ENCODE peak calls at places on chromosomes 13 and 19, in five cellular contexts. One of them, this sample, is unnamed.
A peak's percentile ranks its signal among the peaks of the same experiment; 100 is the strongest.

GRCh38 chr13:25172303-25172630 is 179 bp upstream of the AMER2 start:
- DNase-seq in PC-3: no peak
- DNase-seq in GM23248: no peak
- DNase-seq in aorta: no peak
- DNase-seq in IMR-90: no peak
- DNase-seq in this sample: no peak

GRCh38 chr19:55694241-55694655 is 19.2 kb downstream of the EPN1 start:
- DNase-seq in GM23248: no peak
- DNase-seq in aorta: peak; percentile 63
- DNase-seq in PC-3: no peak
- DNase-seq in IMR-90: no peak
- DNase-seq in this sample: no peak

GRCh38 chr19:41321600-41322270 is 11.8 kb downstream of the CCDC97 start:
- DNase-seq in aorta: no peak
- DNase-seq in GM23248: peak; percentile 81
- DNase-seq in PC-3: peak; percentile 41
- DNase-seq in IMR-90: peak; percentile 80
- DNase-seq in this sample: no peak

GRCh38 chr13:45678282-45678681 is 23.8 kb upstream of the CBY2 start:
- DNase-seq in PC-3: peak; percentile 21
- DNase-seq in IMR-90: no peak
- DNase-seq in GM23248: no peak
- DNase-seq in aorta: no peak
- DNase-seq in this sample: no peak

GRCh38 chr19:36032251-36033104 is at the start of gene CLIP3:
- DNase-seq in IMR-90: peak; percentile 62
- DNase-seq in PC-3: no peak
- DNase-seq in GM23248: peak; percentile 84
- DNase-seq in aorta: peak; percentile 93
- DNase-seq in this sample: no peak

GRCh38 chr13:21033866-21034601 is 27.4 kb downstream of the LATS2 start:
- DNase-seq in IMR-90: no peak
- DNase-seq in GM23248: peak; percentile 80
- DNase-seq in aorta: no peak
- DNase-seq in PC-3: peak; percentile 96
- DNase-seq in this sample: no peak

GRCh38 chr13:79492313-79492798 is 11.4 kb downstream of the NDFIP2 start:
- DNase-seq in aorta: no peak
- DNase-seq in GM23248: peak; percentile 75
- DNase-seq in PC-3: no peak
- DNase-seq in IMR-90: peak; percentile 13
- DNase-seq in this sample: no peak

GRCh38 chr13:43331676-43332075 is 308.3 kb downstream of the DNAJC15 start:
- DNase-seq in IMR-90: peak; percentile 10
- DNase-seq in GM23248: no peak
- DNase-seq in PC-3: no peak
- DNase-seq in aorta: no peak
- DNase-seq in this sample: no peak

GRCh38 chr13:49357694-49358093 is 86.2 kb downstream of the CAB39L start:
- DNase-seq in aorta: no peak
- DNase-seq in IMR-90: peak; percentile 79
- DNase-seq in GM23248: peak; percentile 87
- DNase-seq in PC-3: peak; percentile 57
- DNase-seq in this sample: no peak

GRCh38 chr19:33840382-33840781 is 43.7 kb downstream of the KCTD15 start:
- DNase-seq in IMR-90: no peak
- DNase-seq in aorta: no peak
- DNase-seq in PC-3: no peak
- DNase-seq in GM23248: no peak
- DNase-seq in this sample: no peak

GRCh38 chr19:3479177-3479818 is 1.0 kb downstream of the SMIM24 start:
- DNase-seq in aorta: no peak
- DNase-seq in IMR-90: no peak
- DNase-seq in GM23248: peak; percentile 73
- DNase-seq in PC-3: peak; percentile 5
- DNase-seq in this sample: no peak

DNA sequence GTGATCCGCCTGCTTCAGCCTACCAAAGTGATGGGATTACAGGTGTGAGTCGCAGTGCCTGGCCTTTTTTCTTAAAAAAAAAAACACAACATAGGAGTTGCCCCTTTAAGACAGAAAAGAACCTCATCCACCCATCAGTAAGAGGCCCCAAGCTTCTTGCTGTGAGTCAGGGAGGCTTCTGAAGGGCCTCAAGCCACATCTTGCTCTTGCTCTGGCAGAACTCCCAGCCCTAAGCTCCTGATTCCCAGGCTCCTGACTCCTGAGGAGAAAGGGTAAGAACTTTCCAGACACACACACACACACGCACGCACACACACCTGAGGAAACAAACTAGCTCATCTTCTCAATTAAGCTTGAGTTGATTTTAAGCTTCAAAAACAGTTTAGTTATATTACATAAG is 6.9 kb downstream of the ETFB start:
- DNase-seq in aorta: no peak
- DNase-seq in IMR-90: peak; percentile 95
- DNase-seq in GM23248: peak; percentile 96
- DNase-seq in PC-3: peak; percentile 70
- DNase-seq in this sample: no peak
- H3K4me1 ChIP-seq in aorta: no peaks in the 10 kb centered on the region
- H3K4me1 ChIP-seq in IMR-90: peaks cover 13% of the 10 kb centered on the region
- H3K4me1 ChIP-seq in GM23248: peaks cover 17% of the 10 kb centered on the region
- H3K4me1 ChIP-seq in PC-3: peaks cover 42% of the 10 kb centered on the region
- H3K4me1 ChIP-seq in this sample: peaks cover 23% of the 10 kb centered on the region

DNA sequence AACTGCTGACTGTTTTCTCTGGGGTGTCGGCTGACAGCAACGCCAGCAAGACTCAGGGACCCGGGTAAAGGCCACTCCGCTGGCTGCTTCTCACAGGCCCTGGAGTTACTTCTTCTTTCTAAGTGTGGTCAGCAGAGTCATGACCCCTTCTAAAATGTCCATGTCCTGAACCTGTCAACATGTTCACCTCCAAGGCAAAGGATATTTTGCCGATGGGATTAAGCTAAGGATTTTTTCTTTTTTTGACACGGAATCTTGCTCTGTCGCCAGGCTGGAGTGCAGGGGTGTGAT is 7.9 kb downstream of the PEX11G start:
- DNase-seq in aorta: no peak
- DNase-seq in GM23248: no peak
- DNase-seq in IMR-90: no peak
- DNase-seq in PC-3: no peak
- DNase-seq in this sample: no peak
- H3K4me1 ChIP-seq in aorta: no peaks in the 10 kb centered on the region
- H3K4me1 ChIP-seq in GM23248: peaks cover 13% of the 10 kb centered on the region
- H3K4me1 ChIP-seq in IMR-90: peaks cover 2% of the 10 kb centered on the region
- H3K4me1 ChIP-seq in PC-3: peaks cover 8% of the 10 kb centered on the region
- H3K4me1 ChIP-seq in this sample: peaks cover 7% of the 10 kb centered on the region

GRCh38 chr19:38250428-38250820 is 5.8 kb downstream of the PPP1R14A start:
- DNase-seq in GM23248: no peak
- DNase-seq in PC-3: no peak
- DNase-seq in IMR-90: no peak
- DNase-seq in aorta: no peak
- DNase-seq in this sample: no peak

GRCh38 chr19:38245826-38246498 is 10.2 kb downstream of the PPP1R14A start:
- DNase-seq in IMR-90: peak; percentile 27
- DNase-seq in GM23248: peak; percentile 60
- DNase-seq in PC-3: no peak
- DNase-seq in aorta: peak; percentile 93
- DNase-seq in this sample: no peak

GRCh38 chr19:38247734-38248268 is 8.4 kb downstream of the PPP1R14A start:
- DNase-seq in PC-3: no peak
- DNase-seq in IMR-90: no peak
- DNase-seq in aorta: no peak
- DNase-seq in GM23248: peak; percentile 41
- DNase-seq in this sample: no peak

GRCh38 chr19:38247126-38247525 is 9.0 kb downstream of the PPP1R14A start:
- DNase-seq in aorta: no peak
- DNase-seq in GM23248: peak; percentile 55
- DNase-seq in PC-3: no peak
- DNase-seq in IMR-90: no peak
- DNase-seq in this sample: no peak

DNA sequence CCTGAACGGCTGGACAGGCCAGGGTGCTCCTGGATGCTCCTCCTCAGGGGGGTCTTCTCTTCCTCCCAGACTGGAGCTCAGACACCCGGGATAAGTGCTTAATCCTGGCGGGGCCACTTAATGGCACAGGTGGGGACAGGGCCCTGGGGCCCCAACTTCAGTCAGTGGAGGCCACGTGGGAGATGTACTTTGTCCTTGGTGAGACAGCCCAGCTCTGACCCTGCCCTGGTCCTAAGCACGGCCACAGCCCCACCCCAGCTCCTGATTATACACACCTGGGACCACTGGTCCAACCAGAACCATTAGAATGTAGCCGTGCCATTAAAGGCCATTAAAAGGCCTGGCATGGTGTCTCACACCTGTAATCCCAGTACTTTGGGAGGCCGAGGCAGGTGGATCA is 7.8 kb downstream of the PPP1R14A start:
- DNase-seq in PC-3: no peak
- DNase-seq in IMR-90: no peak
- DNase-seq in GM23248: no peak
- DNase-seq in aorta: no peak
- DNase-seq in this sample: no peak
- H3K4me1 ChIP-seq in PC-3: peaks cover 4% of the 10 kb centered on the region
- H3K4me1 ChIP-seq in IMR-90: peaks cover 30% of the 10 kb centered on the region
- H3K4me1 ChIP-seq in GM23248: peaks cover 19% of the 10 kb centered on the region
- H3K4me1 ChIP-seq in aorta: peaks cover 3% of the 10 kb centered on the region
- H3K4me1 ChIP-seq in this sample: no peaks in the 10 kb centered on the region

GRCh38 chr19:15269806-15270205 is 37.6 kb upstream of the EPHX3 start:
- DNase-seq in PC-3: no peak
- DNase-seq in aorta: no peak
- DNase-seq in GM23248: no peak
- DNase-seq in IMR-90: no peak
- DNase-seq in this sample: no peak

GRCh38 chr19:15268928-15269253 is 36.6 kb upstream of the EPHX3 start:
- DNase-seq in PC-3: no peak
- DNase-seq in IMR-90: no peak
- DNase-seq in aorta: no peak
- DNase-seq in GM23248: no peak
- DNase-seq in this sample: no peak

GRCh38 chr19:15279326-15279904 is 47.2 kb upstream of the EPHX3 start:
- DNase-seq in GM23248: no peak
- DNase-seq in PC-3: no peak
- DNase-seq in aorta: no peak
- DNase-seq in IMR-90: no peak
- DNase-seq in this sample: no peak

GRCh38 chr19:15276620-15277019 is 44.4 kb upstream of the EPHX3 start:
- DNase-seq in GM23248: no peak
- DNase-seq in PC-3: no peak
- DNase-seq in IMR-90: no peak
- DNase-seq in aorta: no peak
- DNase-seq in this sample: no peak

GRCh38 chr19:15274477-15274876 is 42.2 kb upstream of the EPHX3 start:
- DNase-seq in aorta: no peak
- DNase-seq in GM23248: no peak
- DNase-seq in IMR-90: no peak
- DNase-seq in PC-3: no peak
- DNase-seq in this sample: no peak
- H3K4me1 ChIP-seq in aorta: no peaks in the 10 kb centered on the region
- H3K4me1 ChIP-seq in GM23248: peaks cover 22% of the 10 kb centered on the region
- H3K4me1 ChIP-seq in IMR-90: peaks cover 10% of the 10 kb centered on the region
- H3K4me1 ChIP-seq in PC-3: no peaks in the 10 kb centered on the region
- H3K4me1 ChIP-seq in this sample: peaks cover 58% of the 10 kb centered on the region

GRCh38 chr13:113203507-113204377 is 4.7 kb downstream of the PCID2 start:
- DNase-seq in IMR-90: no peak
- DNase-seq in GM23248: no peak
- DNase-seq in PC-3: no peak
- DNase-seq in aorta: no peak
- DNase-seq in this sample: no peak

GRCh38 chr13:113205428-113205931 is 3.0 kb downstream of the PCID2 start:
- DNase-seq in PC-3: peak; percentile 16
- DNase-seq in aorta: no peak
- DNase-seq in GM23248: peak; percentile 66
- DNase-seq in IMR-90: peak; percentile 65
- DNase-seq in this sample: no peak

GRCh38 chr13:113207890-113208423 is 512 bp downstream of the PCID2 start:
- DNase-seq in aorta: peak; percentile 86
- DNase-seq in GM23248: peak; percentile 83
- DNase-seq in PC-3: peak; percentile 22
- DNase-seq in IMR-90: peak; percentile 59
- DNase-seq in this sample: no peak

GRCh38 chr13:113202912-113203311 is 5.6 kb downstream of the PCID2 start:
- DNase-seq in IMR-90: no peak
- DNase-seq in PC-3: no peak
- DNase-seq in GM23248: peak; percentile 12
- DNase-seq in aorta: no peak
- DNase-seq in this sample: no peak

DNA sequence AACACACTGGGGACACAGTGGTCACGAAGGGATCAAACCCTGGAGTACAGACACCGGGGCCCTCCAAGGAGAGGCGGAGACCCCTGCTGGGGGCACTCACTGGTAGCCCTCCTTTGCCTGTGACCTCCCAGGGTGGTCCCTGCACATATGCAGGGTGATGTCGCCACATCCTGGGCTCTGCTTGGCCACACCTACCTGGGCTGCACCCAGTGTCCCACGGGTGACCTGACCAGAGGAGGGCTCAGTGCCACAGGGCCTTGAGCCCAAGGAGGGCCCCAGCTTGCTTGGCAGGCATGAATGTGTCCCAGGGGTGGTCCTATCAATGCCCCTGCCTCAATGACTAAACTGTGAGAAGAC is 4.1 kb downstream of the PCID2 start:
- DNase-seq in GM23248: no peak
- DNase-seq in IMR-90: no peak
- DNase-seq in aorta: no peak
- DNase-seq in PC-3: no peak
- DNase-seq in this sample: no peak
- H3K4me1 ChIP-seq in GM23248: peaks cover 29% of the 10 kb centered on the region
- H3K4me1 ChIP-seq in IMR-90: peaks cover 29% of the 10 kb centered on the region
- H3K4me1 ChIP-seq in aorta: no peaks in the 10 kb centered on the region
- H3K4me1 ChIP-seq in PC-3: peaks cover 24% of the 10 kb centered on the region
- H3K4me1 ChIP-seq in this sample: peaks cover 9% of the 10 kb centered on the region

This sample was measured in esophagus squamous epithelium.